ENCODE peak calls at places on chromosomes 7 and 10, in four cellular contexts. L, C, J and Y are unnamed samples.

GRCh38 chr10:43237631-43238446 is 29.0 kb downstream of the RASGEF1A start:
- DNase-seq in L (peak; percentile 2), C (no peak), J (no peak), Y (no peak)

GRCh38 chr10:87660484-87661133 is 931 bp downstream of the PAPSS2 start:
- DNase-seq in L (no peak), C (peak; percentile 82), J (peak; percentile 85), Y (no peak)

GRCh38 chr10:114526497-114527238 is 122.4 kb upstream of the AFAP1L2 start:
- DNase-seq in L (no peak), C (peak; percentile 82), J (peak; percentile 85), Y (no peak)

GRCh38 chr7:107660381-107661080 is at the start of gene SLC26A4:
- DNase-seq in L (no peak), C (no peak), J (no peak), Y (no peak)

GRCh38 chr7:3028071-3028766 is 15.4 kb downstream of the CARD11 start:
- DNase-seq in L (no peak), C (peak; percentile 66), J (peak; percentile 54), Y (peak; percentile 4)

GRCh38 chr7:20784311-20785210 is 2.1 kb downstream of the SP8 start:
- DNase-seq in L (peak; percentile 46), C (no peak), J (no peak), Y (no peak)

GRCh38 chr10:101783736-101784118 is 481 bp upstream of the NPM3 start:
- DNase-seq in L (peak; percentile 43), C (no peak), J (peak; percentile 23), Y (no peak)

GRCh38 chr10:77505431-77506334 is 131.9 kb downstream of the KCNMA1 start:
- DNase-seq in L (no peak), C (peak; percentile 75), J (peak; percentile 72), Y (peak; percentile 74)

GRCh38 chr10:26804418-26805393 is 56.1 kb downstream of the ABI1 start:
- DNase-seq in L (no peak), C (no peak), J (no peak), Y (no peak)

GRCh38 chr7:116025098-116025809 is 5.3 kb downstream of the TFEC start:
- DNase-seq in L (no peak), C (peak; percentile 56), J (peak; percentile 89), Y (peak; percentile 27)

GRCh38 chr7:11786186-11786585 is 45.8 kb downstream of the THSD7A start:
- DNase-seq in L (no peak), C (peak; percentile 79), J (peak; percentile 85), Y (peak; percentile 24)

GRCh38 chr7:156224441-156225225 is 412.4 kb upstream of the SHH start:
- DNase-seq in L (no peak), C (no peak), J (no peak), Y (no peak)

GRCh38 chr7:50436133-50436802 is 13.9 kb downstream of the FIGNL1 start:
- DNase-seq in L (no peak), C (peak; percentile 92), J (peak; percentile 80), Y (peak; percentile 53)

GRCh38 chr10:14326581-14326980 is 4.1 kb downstream of the FRMD4A start:
- DNase-seq in L (peak; percentile 8), C (no peak), J (no peak), Y (no peak)

GRCh38 chr7:32147909-32148308 is 77.7 kb upstream of the PDE1C start:
- DNase-seq in L (no peak), C (peak; percentile 45), J (no peak), Y (no peak)

GRCh38 chr10:116183733-116184447 is 89.1 kb downstream of the GFRA1 start:
- DNase-seq in L (no peak), C (peak; percentile 25), J (peak; percentile 7), Y (no peak)

GRCh38 chr7:119482209-119482608 is 790.8 kb upstream of the KCND2 start:
- DNase-seq in L (peak; percentile 64), C (peak; percentile 4), J (peak; percentile 7), Y (no peak)

GRCh38 chr7:33050425-33051318 is 11.9 kb downstream of the NT5C3A start:
- DNase-seq in L (no peak), C (peak; percentile 57), J (peak; percentile 74), Y (no peak)

GRCh38 chr10:71260622-71261325 is 48.4 kb downstream of the UNC5B start:
- DNase-seq in L (no peak), C (peak; percentile 66), J (peak; percentile 88), Y (peak; percentile 94)

GRCh38 chr7:150365673-150366398 is 2.8 kb upstream of the REPIN1 start:
- DNase-seq in L (no peak), C (no peak), J (no peak), Y (no peak)

GRCh38 chr7:149719050-149719899 is 54.1 kb downstream of the ZNF467 start:
- DNase-seq in L (no peak), C (peak; percentile 83), J (peak; percentile 75), Y (no peak)

GRCh38 chr10:2839081-2839725 is 228.1 kb upstream of the PFKP start:
- DNase-seq in L (peak; percentile 55), C (no peak), J (peak; percentile 2), Y (no peak)

GRCh38 chr7:44382459-44383300 is 57.3 kb upstream of the CAMK2B start:
- DNase-seq in L (no peak), C (no peak), J (peak; percentile 34), Y (no peak)

GRCh38 chr10:4698075-4698474 is 127.9 kb upstream of the AKR1E2 start:
- DNase-seq in L (peak; percentile 12), C (no peak), J (peak; percentile 61), Y (no peak)

GRCh38 chr10:44399478-44400451 is 14.9 kb upstream of the CXCL12 start:
- DNase-seq in L (no peak), C (no peak), J (no peak), Y (no peak)

DNA sequence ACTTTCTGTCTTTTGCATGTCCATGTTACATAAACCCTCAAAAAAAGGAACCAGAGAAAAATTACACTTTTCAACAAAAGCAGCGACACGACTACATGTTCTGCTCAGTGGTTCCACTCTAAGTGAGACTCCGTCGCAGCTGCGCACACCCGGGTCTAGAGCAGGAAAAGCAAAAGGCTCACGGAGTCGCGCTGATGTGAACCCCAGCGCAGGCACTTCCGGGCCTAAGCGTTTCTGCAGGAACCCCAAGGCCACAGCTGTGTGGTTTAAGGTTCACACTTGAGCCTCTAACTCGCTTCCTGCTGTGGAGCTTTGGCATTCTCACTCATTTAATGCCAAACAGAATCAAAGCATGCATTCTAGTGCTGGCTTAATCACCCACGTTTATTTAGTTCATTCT is 240.3 kb downstream of the DNAJB6 start:
- DNase-seq in L (no peak), C (no peak), J (no peak), Y (no peak)
- H3K4me3 ChIP-seq in L (no peak overlapping the region), C (no peak overlapping the region), J (no peak overlapping the region), Y (no peak overlapping the region)

GRCh38 chr7:95772298-95772770 is at the start of gene DYNC1I1:
- DNase-seq in L (peak; percentile 92), C (peak; percentile 49), J (peak; percentile 66), Y (no peak)

GRCh38 chr7:95772771-95773581 is 622 bp downstream of the DYNC1I1 start:
- DNase-seq in L (peak; percentile 73), C (no peak), J (peak; percentile 41), Y (no peak)

GRCh38 chr7:95780665-95781064 is 8.3 kb downstream of the DYNC1I1 start:
- DNase-seq in L (no peak), C (no peak), J (peak; percentile 3), Y (no peak)

GRCh38 chr7:95777266-95777665 is 4.9 kb downstream of the DYNC1I1 start:
- DNase-seq in L (peak; percentile 60), C (no peak), J (no peak), Y (no peak)

DNA sequence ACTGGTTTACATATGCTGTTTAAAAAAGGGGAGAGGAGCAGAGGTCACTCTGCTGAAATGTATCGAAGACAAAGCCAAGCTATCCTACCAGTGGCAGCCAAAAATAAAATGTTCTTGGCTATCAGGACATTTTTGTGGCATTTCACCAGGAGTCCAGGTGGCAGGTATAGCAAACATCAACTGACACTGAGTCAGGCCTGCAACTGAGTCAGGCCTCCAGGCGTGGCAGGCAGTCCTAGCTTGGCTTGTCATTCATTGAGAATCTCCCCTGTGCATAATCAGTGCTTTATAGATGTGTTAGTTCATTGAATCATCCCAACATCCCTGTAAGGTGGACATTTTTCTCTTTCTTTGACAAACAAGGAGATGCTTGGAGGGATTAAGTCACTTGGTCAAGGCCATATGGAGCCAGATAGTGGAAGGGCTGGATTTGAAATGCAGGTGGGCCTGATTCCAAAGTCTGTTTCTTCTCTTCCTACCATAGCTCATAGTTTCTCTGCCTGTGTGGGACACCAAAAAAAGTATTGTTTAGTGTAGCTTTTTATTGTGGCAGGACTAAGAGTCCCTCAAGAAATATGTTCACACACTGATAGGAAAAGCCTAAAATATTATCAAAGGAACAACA is 4.3 kb downstream of the DYNC1I1 start:
- DNase-seq in L (peak; percentile 30), C (no peak), J (no peak), Y (no peak)
- H3K4me3 ChIP-seq in L (peak overlapping the region; percentile 25), C (no peak overlapping the region), J (no peak overlapping the region), Y (no peak overlapping the region)

GRCh38 chr7:122302826-122303521 is 1.6 kb downstream of the FEZF1 start:
- DNase-seq in L (no peak), C (no peak), J (no peak), Y (no peak)

GRCh38 chr7:122303522-122303970 is 1.0 kb downstream of the FEZF1 start:
- DNase-seq in L (no peak), C (no peak), J (no peak), Y (no peak)

GRCh38 chr7:122304604-122304975 is at the start of gene FEZF1:
- DNase-seq in L (peak; percentile 41), C (no peak), J (no peak), Y (no peak)

GRCh38 chr7:122304996-122305421 is 459 bp upstream of the FEZF1 start:
- DNase-seq in L (no peak), C (no peak), J (peak; percentile 29), Y (peak; percentile 1)

DNA sequence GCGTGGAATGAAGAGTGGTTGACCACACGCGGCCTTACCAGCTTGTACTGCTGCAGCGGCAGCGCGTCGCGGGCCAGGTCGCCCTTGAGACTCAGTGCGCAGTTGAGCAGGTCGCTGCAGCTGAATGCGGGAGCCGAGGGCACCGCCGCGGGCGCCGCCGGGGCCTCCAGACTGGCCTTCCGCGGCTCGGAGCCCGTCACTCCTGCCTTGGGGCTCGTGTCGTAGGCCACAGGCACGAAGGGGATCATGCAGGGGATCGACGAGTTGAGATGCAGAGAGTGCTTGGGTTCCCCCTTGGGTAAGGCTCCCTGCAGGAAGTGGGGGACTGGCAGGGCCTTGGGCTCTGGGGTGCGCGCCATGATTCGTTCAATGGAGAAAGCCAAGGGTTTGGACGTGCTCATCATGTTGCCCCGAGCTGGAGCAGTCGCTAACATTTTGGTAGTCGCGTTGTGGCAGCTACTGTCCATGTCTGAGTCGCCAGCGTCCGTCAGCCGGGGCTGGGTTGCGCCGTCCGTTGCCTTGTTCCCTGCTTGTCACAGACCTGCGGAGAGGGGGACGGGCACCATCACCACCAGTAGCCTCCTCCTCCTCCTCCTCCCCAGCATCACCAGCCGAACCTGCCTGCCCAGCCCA is 463 bp downstream of the FEZF1 start:
- DNase-seq in L (no peak), C (no peak), J (no peak), Y (no peak)
- H3K4me3 ChIP-seq in L (peak overlapping the region; percentile 21), C (no peak overlapping the region), J (no peak overlapping the region), Y (no peak overlapping the region)

GRCh38 chr7:100170111-100170897 is 1.9 kb upstream of the GAL3ST4 start:
- DNase-seq in L (no peak), C (no peak), J (no peak), Y (no peak)
- H3K4me3 ChIP-seq in L (no peak overlapping the region), C (no peak overlapping the region), J (no peak overlapping the region), Y (no peak overlapping the region)

GRCh38 chr10:74178042-74178791 is 27.2 kb downstream of the ADK start:
- DNase-seq in L (no peak), C (no peak), J (no peak), Y (no peak)
- H3K4me3 ChIP-seq in L (no peak overlapping the region), C (no peak overlapping the region), J (no peak overlapping the region), Y (no peak overlapping the region)

GRCh38 chr10:80457554-80458262 is 3.6 kb downstream of the TSPAN14 start:
- DNase-seq in L (peak; percentile 46), C (no peak), J (no peak), Y (no peak)
- H3K4me3 ChIP-seq in L (no peak overlapping the region), C (no peak overlapping the region), J (no peak overlapping the region), Y (no peak overlapping the region)

GRCh38 chr10:99527526-99528255 is 5.1 kb upstream of the NKX2-3 start:
- DNase-seq in L (no peak), C (no peak), J (no peak), Y (no peak)
- H3K4me3 ChIP-seq in L (no peak overlapping the region), C (no peak overlapping the region), J (no peak overlapping the region), Y (no peak overlapping the region)